ENCODE peak calls at places on chromosomes 12 and 14, in eight cellular contexts. R is ascending aorta, T is Karpas-422, H is psoas muscle, M is right lobe of liver, X is A673, B is cardiac muscle cell, G is tibial nerve. F is an unnamed sample.

GRCh38 chr14:105351920-105352871 is 37.6 kb downstream of the PACS2 start:
- DNase-seq in R (peak; percentile 40), T (peak; percentile 97), H (peak; percentile 92), M (peak; percentile 91), X (peak; percentile 93), B (peak; percentile 91), G (peak; percentile 55), F (peak; percentile 82)

GRCh38 chr14:99562848-99563748 is 40.9 kb downstream of the CCDC85C start:
- DNase-seq in R (no peak), T (no peak), H (peak; percentile 81), M (peak; percentile 95), X (no peak), B (peak; percentile 96), G (peak; percentile 24), F (peak; percentile 78)

GRCh38 chr14:60161176-60162107 is 3.8 kb downstream of the DHRS7 start:
- DNase-seq in R (no peak), T (peak; percentile 59), H (peak; percentile 71), M (peak; percentile 78), X (no peak), B (no peak), G (no peak), F (no peak)

GRCh38 chr14:81400852-81401251 is 728 bp upstream of the STON2 start:
- DNase-seq in R (peak; percentile 18), T (no peak), H (peak; percentile 85), M (no peak), X (peak; percentile 72), B (no peak), G (peak; percentile 59), F (no peak)

GRCh38 chr14:105881021-105881930 is 354.9 kb downstream of the TMEM121 start:
- DNase-seq in R (no peak), T (no peak), H (no peak), M (peak; percentile 37), X (no peak), B (no peak), G (peak; percentile 4), F (no peak)

GRCh38 chr14:106185837-106186233 is 659.5 kb downstream of the TMEM121 start:
- DNase-seq in R (no peak), T (peak; percentile 41), H (no peak), M (no peak), X (peak; percentile 19), B (no peak), G (no peak), F (no peak)

GRCh38 chr14:105876829-105877228 is 350.4 kb downstream of the TMEM121 start:
- DNase-seq in R (no peak), T (no peak), H (peak; percentile 23), M (no peak), X (no peak), B (no peak), G (peak; percentile 8), F (no peak)

GRCh38 chr12:126862500-126862899 is 1404.5 kb upstream of the TMEM132C start:
- DNase-seq in R (no peak), T (no peak), H (no peak), M (no peak), X (no peak), B (no peak), G (no peak), F (no peak)

GRCh38 chr12:107761502-107761904 is 566 bp upstream of the PRDM4 start:
- DNase-seq in R (no peak), T (peak; percentile 60), H (no peak), M (no peak), X (peak; percentile 15), B (peak; percentile 37), G (no peak), F (no peak)

GRCh38 chr14:53569471-53569870 is 387.2 kb downstream of the BMP4 start:
- DNase-seq in R (no peak), T (no peak), H (no peak), M (no peak), X (no peak), B (no peak), G (no peak), F (no peak)

GRCh38 chr14:54003064-54003463 is 46.4 kb upstream of the BMP4 start:
- DNase-seq in R (no peak), T (no peak), H (no peak), M (no peak), X (no peak), B (no peak), G (no peak), F (no peak)

GRCh38 chr12:47141459-47141858 is 61.7 kb upstream of the AMIGO2 start:
- DNase-seq in R (no peak), T (no peak), H (no peak), M (no peak), X (no peak), B (no peak), G (no peak), F (no peak)

GRCh38 chr12:124913474-124914391 is 717 bp downstream of the UBC start:
- DNase-seq in R (peak; percentile 71), T (peak; percentile 91), H (peak; percentile 95), M (peak; percentile 90), X (peak; percentile 81), B (peak; percentile 86), G (peak; percentile 80), F (no peak)

DNA sequence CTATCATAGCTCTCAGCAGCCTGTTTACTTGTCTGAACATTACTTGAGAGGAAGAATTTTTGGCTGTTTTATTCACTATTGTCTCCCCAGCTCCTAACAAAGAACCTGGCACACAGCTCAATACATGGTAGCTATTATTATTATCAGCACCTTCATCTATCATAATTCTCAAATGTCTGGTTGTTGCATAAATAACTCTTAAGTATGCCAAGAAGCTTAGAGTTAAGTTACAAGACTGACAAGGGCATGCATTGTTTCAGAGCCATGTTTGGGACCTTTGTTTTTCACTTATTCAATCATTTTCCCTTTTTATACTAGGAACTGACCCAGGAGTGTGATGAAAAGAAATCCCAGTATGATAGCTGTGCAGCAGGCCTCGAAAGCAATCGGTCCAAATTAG is 77.5 kb upstream of the ATP2A2 start:
- DNase-seq in R (no peak), T (no peak), H (no peak), M (no peak), X (no peak), B (no peak), G (no peak), F (no peak)
- H3K27ac ChIP-seq in R (no peak overlapping the region), T (no peak overlapping the region), H (no peak overlapping the region), M (no peak overlapping the region), X (no peak overlapping the region), B (peak overlapping the region; percentile 16), G (peak overlapping the region; percentile 37), F (no peak overlapping the region)

DNA sequence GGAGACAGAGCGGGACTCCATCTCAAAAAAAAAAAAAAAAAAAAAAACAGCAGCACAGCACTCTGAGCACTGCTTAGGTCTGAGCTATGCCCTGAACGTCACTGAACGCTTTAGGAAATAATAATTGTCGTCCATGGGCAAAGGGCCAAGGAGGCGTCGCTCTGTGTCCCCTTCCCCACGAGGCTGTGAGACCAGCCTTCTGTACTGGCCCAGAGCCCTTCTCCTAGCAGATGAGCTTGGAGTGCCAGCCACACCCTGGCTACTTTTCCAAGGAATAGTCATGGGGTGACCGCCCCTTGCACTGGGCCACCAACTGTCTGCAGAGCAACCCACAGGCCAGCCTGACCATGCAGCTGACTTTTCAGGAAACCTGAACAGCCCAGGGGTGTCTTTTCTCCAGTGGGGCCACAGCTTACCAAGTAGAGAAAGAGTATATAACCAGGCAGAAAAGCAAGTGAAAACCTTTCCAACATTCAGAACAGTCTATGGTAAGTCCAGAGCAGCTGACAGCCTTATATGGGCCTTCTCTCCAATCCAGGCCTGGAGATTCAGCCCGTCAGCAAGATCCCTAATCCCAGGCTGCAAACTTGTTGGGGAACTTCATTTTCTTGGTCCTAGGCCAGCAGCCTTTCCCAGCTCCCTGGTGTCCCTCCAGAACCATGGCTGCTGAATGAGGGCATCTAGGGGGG is 28.5 kb downstream of the CD9 start:
- DNase-seq in R (no peak), T (no peak), H (peak; percentile 68), M (no peak), X (no peak), B (no peak), G (no peak), F (no peak)
- H3K4me1 ChIP-seq in R (peaks cover 93% of the 10 kb centered on the region), T (peaks cover 7% of the 10 kb centered on the region), H (peaks cover 94% of the 10 kb centered on the region), M (peaks cover 20% of the 10 kb centered on the region), X (no peaks in the 10 kb centered on the region), B (peaks cover 27% of the 10 kb centered on the region), G (peaks cover 100% of the 10 kb centered on the region), F (no peaks in the 10 kb centered on the region)

DNA sequence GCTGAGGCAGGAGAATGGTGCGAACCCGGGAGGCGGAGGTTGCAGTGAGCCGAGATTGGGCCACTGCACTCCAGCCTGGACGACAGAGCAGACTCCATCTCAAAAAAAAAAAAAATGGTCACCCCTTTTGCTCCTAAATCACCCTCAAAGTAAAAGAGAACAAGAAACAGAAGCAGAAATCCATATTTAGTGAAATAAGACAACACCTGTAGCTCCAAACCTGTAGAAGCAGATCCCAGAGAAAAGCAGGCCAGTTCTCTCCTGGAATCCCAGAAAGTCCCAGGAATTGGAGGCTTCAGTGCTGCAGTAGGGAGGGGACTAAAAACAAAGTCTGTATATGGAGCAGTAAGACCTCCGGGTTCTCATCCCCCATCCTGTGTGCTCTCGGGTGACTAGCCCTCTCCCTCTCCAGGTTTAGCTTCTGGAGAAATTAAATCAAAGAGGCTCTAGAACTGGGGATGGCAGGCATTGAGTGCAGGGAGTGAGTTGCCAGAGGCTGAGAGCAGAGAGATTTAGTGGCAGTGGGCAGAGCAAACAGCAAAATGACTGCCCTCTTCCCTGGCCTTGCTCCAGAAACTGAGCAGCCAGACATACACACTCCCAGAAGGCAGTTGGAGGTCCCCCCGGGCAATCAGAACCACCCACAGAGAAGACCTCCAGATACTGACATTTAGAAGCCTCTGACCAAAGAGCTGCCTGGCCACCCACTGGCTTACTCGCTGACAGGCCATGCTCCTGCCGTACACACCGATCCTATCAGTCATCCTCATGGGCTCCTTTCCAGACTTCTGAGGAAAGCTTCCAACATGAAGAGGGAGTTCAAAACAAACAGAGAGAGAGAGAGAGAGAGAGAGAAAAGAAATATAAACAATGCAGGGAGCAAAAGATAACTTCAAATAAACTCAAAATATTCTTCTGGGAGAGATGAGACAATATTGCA is 6.3 kb upstream of the MLXIP start:
- DNase-seq in R (no peak), T (no peak), H (peak; percentile 89), M (peak; percentile 78), X (peak; percentile 39), B (peak; percentile 45), G (no peak), F (no peak)
- H3K4me3 ChIP-seq in R (no peak overlapping the region), T (no peak overlapping the region), H (peak overlapping the region; percentile 37), M (no peak overlapping the region), X (no peak overlapping the region), B (no peak overlapping the region), G (no peak overlapping the region), F (no peak overlapping the region)

GRCh38 chr14:77009014-77009413 is 19.5 kb downstream of the IRF2BPL start:
- DNase-seq in R (no peak), T (no peak), H (no peak), M (no peak), X (no peak), B (no peak), G (no peak), F (no peak)
- H3K27ac ChIP-seq in R (peak overlapping the region; percentile 69), T (no peak overlapping the region), H (peak overlapping the region; percentile 62), M (no peak overlapping the region), X (no peak overlapping the region), B (no peak overlapping the region), G (no peak overlapping the region), F (no peak overlapping the region)

GRCh38 chr12:105995986-105996385 is 142.8 kb downstream of the NUAK1 start:
- DNase-seq in R (no peak), T (no peak), H (no peak), M (no peak), X (no peak), B (no peak), G (no peak), F (no peak)
- H3K4me1 ChIP-seq in R (no peaks in the 10 kb centered on the region), T (no peaks in the 10 kb centered on the region), H (no peaks in the 10 kb centered on the region), M (no peaks in the 10 kb centered on the region), X (no peaks in the 10 kb centered on the region), B (no peaks in the 10 kb centered on the region), G (peaks cover 22% of the 10 kb centered on the region), F (no peaks in the 10 kb centered on the region)

F was measured in iPS DF 6.9.